ENCODE peak calls at places on chromosomes 5 and 9, in six cellular contexts. O is uterus, T is putamen, F is globus pallidus, X is Caco-2, U is caudate nucleus. E is an unnamed sample.

GRCh38 chr5:41154491-41154890 is 58.8 kb downstream of the C6 start:
- DNase-seq in F (no peak), U (no peak), T (no peak), X (no peak), O (no peak), E (no peak)

GRCh38 chr9:125894566-125894965 is 147.4 kb downstream of the PBX3 start:
- DNase-seq in T (no peak), F (no peak), U (no peak), O (no peak), X (no peak), E (no peak)

GRCh38 chr9:129011170-129011569 is 17.0 kb downstream of the SH3GLB2 start:
- DNase-seq in F (no peak), O (no peak), T (no peak), X (no peak), U (no peak), E (no peak)

GRCh38 chr5:145960848-145961600 is 24.6 kb downstream of the SH3RF2 start:
- DNase-seq in F (no peak), X (no peak), U (no peak), T (no peak), O (no peak), E (no peak)

GRCh38 chr5:150444770-150445169 is 4.8 kb downstream of the RPS14 start:
- DNase-seq in F (no peak), X (no peak), T (no peak), O (no peak), U (no peak), E (no peak)

GRCh38 chr9:36163049-36163839 is 5.9 kb upstream of the CCIN start:
- DNase-seq in T (peak), O (peak), X (no peak), F (peak), U (no peak), E (no peak)

GRCh38 chr9:126154182-126154827 is 172.3 kb upstream of the MVB12B start:
- DNase-seq in U (no peak), T (no peak), X (no peak), O (no peak), F (no peak), E (no peak)

GRCh38 chr9:136964171-136964689 is 12.2 kb downstream of the LCN12 start:
- DNase-seq in U (no peak), F (no peak), T (no peak), X (no peak), O (no peak), E (no peak)

GRCh38 chr5:56824019-56824418 is 8.7 kb downstream of the MAP3K1 start:
- DNase-seq in F (no peak), O (no peak), T (no peak), U (no peak), X (no peak), E (no peak)

GRCh38 chr5:124408738-124409453 is 337.5 kb downstream of the ZNF608 start:
- DNase-seq in F (peak), X (no peak), U (no peak), O (no peak), T (no peak), E (no peak)

GRCh38 chr5:177365845-177366527 is 8.3 kb downstream of the RGS14 start:
- DNase-seq in O (no peak), U (no peak), X (no peak), F (no peak), T (no peak), E (no peak)

GRCh38 chr5:174789596-174789995 is 65.2 kb downstream of the MSX2 start:
- DNase-seq in U (no peak), F (no peak), X (no peak), T (no peak), O (no peak), E (no peak)

GRCh38 chr5:63049935-63050334 is 471.3 kb downstream of the LRRC70 start:
- DNase-seq in U (no peak), F (no peak), T (no peak), O (no peak), X (no peak), E (no peak)

GRCh38 chr9:75023846-75024245 is 4.2 kb downstream of the CARNMT1 start:
- DNase-seq in T (no peak), F (no peak), U (no peak), X (no peak), O (no peak), E (no peak)

GRCh38 chr9:114126247-114127060 is 27.4 kb upstream of the KIF12 start:
- DNase-seq in O (no peak), U (no peak), T (no peak), X (no peak), F (no peak), E (no peak)

GRCh38 chr9:36039696-36040095 is 3.0 kb downstream of the RECK start:
- DNase-seq in O (no peak), U (no peak), F (no peak), T (no peak), X (no peak), E (no peak)

GRCh38 chr9:122180633-122181032 is 20.9 kb downstream of the MORN5 start:
- DNase-seq in F (no peak), U (no peak), X (no peak), O (peak), T (no peak), E (no peak)

GRCh38 chr5:131389096-131389868 is 125.4 kb downstream of the CDC42SE2 start:
- DNase-seq in O (no peak), F (no peak), T (no peak), U (no peak), X (no peak), E (no peak)

GRCh38 chr5:118253401-118254061 is 734.8 kb downstream of the DTWD2 start:
- DNase-seq in T (no peak), O (no peak), F (peak), X (no peak), U (no peak), E (no peak)

GRCh38 chr9:4097991-4098390 is 201.9 kb downstream of the GLIS3 start:
- DNase-seq in T (no peak), F (no peak), X (no peak), U (no peak), O (no peak), E (no peak)

GRCh38 chr5:159178978-159179377 is 30.4 kb downstream of the RNF145 start:
- DNase-seq in U (no peak), O (peak), X (no peak), F (no peak), T (no peak), E (no peak)

GRCh38 chr5:77842247-77842646 is 66.1 kb upstream of the TBCA start:
- DNase-seq in O (no peak), X (no peak), U (no peak), T (no peak), F (no peak), E (no peak)

GRCh38 chr5:134141346-134142050 is 27.0 kb downstream of the TCF7 start:
- DNase-seq in O (no peak), F (no peak), U (no peak), X (no peak), T (no peak), E (no peak)

GRCh38 chr5:134561871-134562296 is 36.4 kb downstream of the JADE2 start:
- DNase-seq in F (no peak), X (peak), O (peak), T (no peak), U (no peak), E (peak)

GRCh38 chr5:7851617-7852289 is 820 bp upstream of the CFAP90 start:
- DNase-seq in F (no peak), U (no peak), X (no peak), T (no peak), O (no peak), E (no peak)

GRCh38 chr5:65024681-65025080 is 256.0 kb downstream of the CWC27 start:
- DNase-seq in T (no peak), X (no peak), U (no peak), F (no peak), O (no peak), E (no peak)

GRCh38 chr5:668299-668995 is 24.7 kb downstream of the TPPP start:
- DNase-seq in X (no peak), T (peak), O (no peak), U (peak), F (peak), E (no peak)

GRCh38 chr5:33850100-33850594 is 41.6 kb downstream of the ADAMTS12 start:
- DNase-seq in F (no peak), U (no peak), O (no peak), X (no peak), T (no peak), E (no peak)

GRCh38 chr5:164600166-164600715 is 1094.8 kb downstream of the MAT2B start:
- DNase-seq in X (no peak), F (no peak), O (no peak), U (no peak), T (no peak), E (no peak)

GRCh38 chr9:70159630-70160029 is 99.1 kb upstream of the SMC5 start:
- DNase-seq in T (no peak), O (no peak), U (no peak), X (no peak), F (no peak), E (no peak)

E was measured in HuH-7.